ENCODE peak calls at places on chromosomes 4 and X, in six cellular contexts. O is lower lobe of right lung; C is mesenteric fat pad; B is ELF-1; G is CD4-positive, alpha-beta memory T cell; M is Peyer's patch. E is an unnamed sample.

GRCh38 chrX:68077378-68077777 is 355.9 kb downstream of the OPHN1 start:
- DNase-seq in O (no peak), C (no peak), B (no peak), G (no peak), M (no peak), E (no peak)

GRCh38 chr4:6114181-6114580 is 86.2 kb downstream of the JAKMIP1 start:
- DNase-seq in O (no peak), C (peak; percentile 72), B (no peak), G (no peak), M (no peak), E (no peak)

GRCh38 chr4:118280501-118281218 is 72.1 kb downstream of the PRSS12 start:
- DNase-seq in O (no peak), C (no peak), B (peak; percentile 28), G (peak; percentile 51), M (peak; percentile 54), E (peak; percentile 76)

GRCh38 chr4:8394125-8394524 is 46.4 kb downstream of the ACOX3 start:
- DNase-seq in O (no peak), C (no peak), B (no peak), G (no peak), M (no peak), E (no peak)

GRCh38 chr4:142347241-142347640 is 498.9 kb downstream of the INPP4B start:
- DNase-seq in O (no peak), C (no peak), B (no peak), G (no peak), M (no peak), E (no peak)

GRCh38 chr4:20773144-20773997 is 73.1 kb downstream of the PACRGL start:
- DNase-seq in O (peak; percentile 47), C (no peak), B (peak; percentile 71), G (peak; percentile 34), M (peak; percentile 43), E (no peak)

GRCh38 chr4:123892997-123893745 is 496.6 kb downstream of the SPRY1 start:
- DNase-seq in O (no peak), C (no peak), B (no peak), G (no peak), M (no peak), E (no peak)

GRCh38 chr4:15988222-15988621 is 25.2 kb upstream of the FGFBP2 start:
- DNase-seq in O (no peak), C (no peak), B (no peak), G (no peak), M (no peak), E (no peak)

GRCh38 chr4:54082168-54082567 is 17.8 kb upstream of the CHIC2 start:
- DNase-seq in O (no peak), C (no peak), B (no peak), G (no peak), M (no peak), E (no peak)